ENCODE peak calls at places on chromosomes 6 and 20, in four cellular contexts. J, C, O and F are unnamed samples.

GRCh38 chr20:59992531-59992930 is 34.3 kb downstream of the CDH26 start:
- DNase-seq in J (peak), C (peak), O (peak), F (no peak)

GRCh38 chr20:19909696-19910095 is 107.5 kb upstream of the NAA20 start:
- DNase-seq in J (no peak), C (no peak), O (no peak), F (no peak)

GRCh38 chr20:1313236-1313964 is 15.5 kb downstream of the SDCBP2 start:
- DNase-seq in J (peak), C (peak), O (peak), F (peak)

GRCh38 chr6:21914121-21914973 is 320.8 kb downstream of the SOX4 start:
- DNase-seq in J (peak), C (peak), O (no peak), F (peak)

GRCh38 chr20:49346682-49347081 is 68.8 kb upstream of the ZNFX1 start:
- DNase-seq in J (no peak), C (no peak), O (peak), F (no peak)

GRCh38 chr6:44272529-44272928 is 2.3 kb downstream of the TMEM151B start:
- DNase-seq in J (no peak), C (no peak), O (no peak), F (no peak)

GRCh38 chr6:90097357-90097756 is 199.3 kb downstream of the BACH2 start:
- DNase-seq in J (no peak), C (peak), O (peak), F (no peak)

GRCh38 chr6:76230711-76231110 is 158.2 kb upstream of the IMPG1 start:
- DNase-seq in J (no peak), C (no peak), O (no peak), F (peak)

GRCh38 chr6:158803733-158804143 is 15.4 kb downstream of the EZR start:
- DNase-seq in J (no peak), C (peak), O (peak), F (no peak)

GRCh38 chr6:163588211-163588919 is 173.8 kb downstream of the QKI start:
- DNase-seq in J (peak), C (peak), O (peak), F (no peak)

GRCh38 chr6:49430866-49431265 is 32.2 kb downstream of the MMUT start:
- DNase-seq in J (no peak), C (no peak), O (no peak), F (no peak)

GRCh38 chr20:59749293-59749680 is 144.9 kb downstream of the PHACTR3 start:
- DNase-seq in J (peak), C (peak), O (peak), F (no peak)

GRCh38 chr6:7974932-7975763 is 64.6 kb upstream of the TXNDC5 start:
- DNase-seq in J (peak), C (peak), O (peak), F (peak)

GRCh38 chr6:160781298-160781697 is 79.3 kb downstream of the PLG start:
- DNase-seq in J (no peak), C (no peak), O (no peak), F (no peak)

GRCh38 chr20:916125-916799 is at the start of gene ANGPT4:
- DNase-seq in J (no peak), C (no peak), O (no peak), F (no peak)

GRCh38 chr6:108559884-108560462 is 744 bp upstream of the FOXO3 start:
- DNase-seq in J (peak), C (peak), O (peak), F (peak)

GRCh38 chr20:1816384-1817381 is 78.5 kb upstream of the SIRPA start:
- DNase-seq in J (peak), C (no peak), O (peak), F (no peak)

GRCh38 chr6:98946877-98947410 is 802 bp downstream of the FBXL4 start:
- DNase-seq in J (peak), C (peak), O (peak), F (peak)

GRCh38 chr6:137699036-137699683 is 167.9 kb upstream of the TNFAIP3 start:
- DNase-seq in J (peak), C (no peak), O (peak), F (no peak)

GRCh38 chr20:37246736-37247135 is 14.9 kb downstream of the GHRH start:
- DNase-seq in J (no peak), C (no peak), O (no peak), F (no peak)

GRCh38 chr20:1711826-1712601 is 54.4 kb upstream of the SIRPG start:
- DNase-seq in J (no peak), C (no peak), O (no peak), F (no peak)

GRCh38 chr6:116106146-116106545 is 5.5 kb downstream of the NT5DC1 start:
- DNase-seq in J (no peak), C (peak), O (no peak), F (no peak)

GRCh38 chr6:24974182-24975171 is 38.7 kb upstream of the RIPOR2 start:
- DNase-seq in J (no peak), C (no peak), O (peak), F (no peak)

GRCh38 chr6:109579361-109579760 is 96.3 kb upstream of the ZBTB24 start:
- DNase-seq in J (no peak), C (no peak), O (peak), F (no peak)

DNA sequence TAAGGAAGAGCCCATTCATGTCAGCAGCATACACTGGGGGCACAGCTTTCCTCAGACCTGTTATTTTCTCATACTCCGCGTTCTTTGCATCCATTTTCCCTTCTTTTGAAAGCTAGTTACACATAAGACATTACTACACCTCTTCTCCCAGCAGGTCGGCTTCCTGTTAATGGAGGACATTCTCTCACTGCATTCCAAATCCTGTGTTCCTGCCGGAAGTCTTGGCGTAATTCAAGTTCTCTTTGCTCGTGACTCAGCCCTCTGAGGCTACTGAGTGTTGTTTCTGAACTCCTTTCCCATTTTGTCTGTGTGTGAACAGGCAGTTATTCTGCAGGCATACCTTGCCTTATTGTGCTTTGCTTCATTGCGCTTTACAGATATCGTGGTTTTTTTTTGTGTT is 97.5 kb upstream of the ZBTB24 start:
- DNase-seq in J (peak), C (peak), O (no peak), F (no peak)
- H2AFZ ChIP-seq in J (no peak), C (no peak), O (no peak), F (no peak)

GRCh38 chr6:40845588-40845987 is 193.4 kb downstream of the UNC5CL start:
- DNase-seq in J (peak), C (peak), O (peak), F (peak)

GRCh38 chr6:40844241-40844640 is 194.8 kb downstream of the UNC5CL start:
- DNase-seq in J (no peak), C (no peak), O (no peak), F (no peak)

GRCh38 chr6:40852667-40853383 is 186.2 kb downstream of the UNC5CL start:
- DNase-seq in J (no peak), C (no peak), O (peak), F (peak)

GRCh38 chr6:40848868-40849524 is 190.0 kb downstream of the UNC5CL start:
- DNase-seq in J (no peak), C (no peak), O (no peak), F (no peak)

GRCh38 chr6:40848038-40848437 is 191.0 kb downstream of the UNC5CL start:
- DNase-seq in J (peak), C (peak), O (no peak), F (peak)
- H2AFZ ChIP-seq in J (no peak), C (no peak), O (no peak), F (no peak)

GRCh38 chr6:105680131-105680530 is 277.2 kb upstream of the PREP start:
- DNase-seq in J (no peak), C (no peak), O (peak), F (no peak)
- H2AFZ ChIP-seq in J (no peak), C (no peak), O (peak), F (no peak)

DNA sequence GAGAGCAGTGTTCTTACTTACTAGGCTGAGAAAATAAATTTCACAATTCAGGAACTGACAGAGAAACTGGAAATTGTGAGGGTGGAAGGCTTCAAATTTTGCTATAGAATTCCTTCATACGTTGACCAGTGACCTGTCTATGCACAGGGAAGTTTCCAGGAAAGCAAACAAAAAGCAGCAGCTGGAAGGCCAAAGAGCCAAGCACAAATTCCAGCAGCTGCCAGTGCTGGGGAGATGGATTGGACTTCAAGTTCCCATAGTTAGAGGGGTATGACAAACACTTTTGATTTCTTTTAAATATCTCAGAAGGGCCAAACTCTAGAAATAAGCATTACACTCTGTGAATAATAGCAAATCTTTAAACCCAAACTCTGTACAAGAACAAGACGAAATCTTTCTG is 299.1 kb upstream of the KCNQ5 start:
- DNase-seq in J (no peak), C (peak), O (no peak), F (no peak)
- H2AFZ ChIP-seq in J (peak), C (no peak), O (no peak), F (no peak)

GRCh38 chr20:44432618-44433577 is 42.8 kb upstream of the TTPAL start:
- DNase-seq in J (no peak), C (no peak), O (no peak), F (no peak)

GRCh38 chr20:44438782-44439181 is 36.9 kb upstream of the TTPAL start:
- DNase-seq in J (no peak), C (no peak), O (no peak), F (no peak)

GRCh38 chr20:44437497-44437896 is 38.2 kb upstream of the TTPAL start:
- DNase-seq in J (no peak), C (no peak), O (no peak), F (no peak)

GRCh38 chr20:44433751-44434538 is 41.7 kb upstream of the TTPAL start:
- DNase-seq in J (no peak), C (no peak), O (no peak), F (peak)

GRCh38 chr20:44435630-44436335 is 39.9 kb upstream of the TTPAL start:
- DNase-seq in J (no peak), C (no peak), O (peak), F (no peak)
- H2AFZ ChIP-seq in J (no peak), C (no peak), O (no peak), F (peak)

DNA sequence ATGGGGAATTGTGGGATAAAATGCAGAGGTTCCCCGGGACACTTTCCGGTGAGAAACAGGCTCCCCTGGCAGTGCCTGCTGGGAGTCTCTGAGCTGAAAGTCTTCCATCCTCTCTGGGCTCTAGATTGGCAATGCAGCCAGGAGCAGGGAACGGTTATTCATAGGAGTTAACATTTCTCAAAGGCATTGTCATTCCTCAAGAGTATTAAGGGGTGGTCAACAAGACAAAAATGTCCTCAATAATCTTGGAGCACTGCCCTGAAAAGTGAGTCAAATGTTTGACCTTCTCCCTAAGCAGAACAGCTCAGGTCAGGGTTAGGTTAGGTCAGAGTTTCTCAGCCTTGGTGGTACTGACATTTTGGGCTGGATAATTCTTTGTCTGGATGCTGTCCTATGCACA is 13.2 kb downstream of the BPIFB1 start:
- DNase-seq in J (no peak), C (no peak), O (no peak), F (no peak)
- H2AFZ ChIP-seq in J (no peak), C (no peak), O (no peak), F (no peak)

DNA sequence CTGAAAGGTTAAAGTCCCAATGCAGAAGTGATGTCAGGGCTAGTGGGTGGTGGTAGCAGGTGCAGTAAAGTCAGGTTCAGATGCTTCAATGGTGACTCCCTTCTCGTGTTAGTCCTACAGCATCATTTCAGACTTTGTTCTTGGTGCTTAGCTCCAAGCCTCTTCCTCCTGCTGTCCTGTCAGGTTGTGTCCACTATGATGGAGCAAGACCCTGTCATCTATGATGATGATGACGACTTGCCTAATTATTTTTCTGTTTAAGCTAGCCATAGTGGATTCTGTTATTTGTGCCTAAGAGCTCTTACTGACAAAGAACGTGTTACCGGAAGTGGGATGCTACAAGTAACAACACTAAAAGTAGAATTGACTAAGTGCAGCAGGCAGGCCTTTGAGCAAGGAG is 5.0 kb upstream of the FERMT1 start:
- DNase-seq in J (no peak), C (no peak), O (no peak), F (no peak)
- H2AFZ ChIP-seq in J (no peak), C (no peak), O (no peak), F (no peak)